ENCODE peak calls at places on chromosomes 4 and X, in ten cellular contexts. One of them, this sample, is unnamed. For H3K4me1, the result is how much of the 10 kb centered on the place peaks cover.

GRCh38 chrX:74246524-74246923 is 57.5 kb upstream of the ZCCHC13 start:
- DNase-seq in ovary: no peak
- DNase-seq in heart right ventricle: no peak
- DNase-seq in keratinocyte: no peak
- DNase-seq in IMR-90: peak
- DNase-seq in tibial nerve: no peak
- DNase-seq in cardiac muscle cell: peak
- DNase-seq in mammary epithelial cell: peak
- DNase-seq in A673: no peak
- DNase-seq in fibroblast of lung: peak
- DNase-seq in this sample: no peak

GRCh38 chr4:113781439-113782040 is 20.0 kb upstream of the CAMK2D start:
- DNase-seq in cardiac muscle cell: peak
- DNase-seq in fibroblast of lung: peak
- DNase-seq in mammary epithelial cell: no peak
- DNase-seq in ovary: no peak
- DNase-seq in IMR-90: peak
- DNase-seq in keratinocyte: no peak
- DNase-seq in A673: peak
- DNase-seq in heart right ventricle: no peak
- DNase-seq in tibial nerve: no peak
- DNase-seq in this sample: no peak

GRCh38 chr4:82560853-82561744 is 689 bp downstream of the TMEM150C start:
- DNase-seq in cardiac muscle cell: no peak
- DNase-seq in tibial nerve: no peak
- DNase-seq in fibroblast of lung: no peak
- DNase-seq in ovary: peak
- DNase-seq in heart right ventricle: no peak
- DNase-seq in A673: no peak
- DNase-seq in keratinocyte: no peak
- DNase-seq in mammary epithelial cell: no peak
- DNase-seq in IMR-90: no peak
- DNase-seq in this sample: no peak

GRCh38 chr4:53601251-53601764 is 10.0 kb upstream of the LNX1 start:
- DNase-seq in ovary: no peak
- DNase-seq in mammary epithelial cell: no peak
- DNase-seq in heart right ventricle: no peak
- DNase-seq in keratinocyte: no peak
- DNase-seq in A673: peak
- DNase-seq in cardiac muscle cell: peak
- DNase-seq in fibroblast of lung: no peak
- DNase-seq in tibial nerve: peak
- DNase-seq in IMR-90: no peak
- DNase-seq in this sample: no peak

GRCh38 chr4:33841120-33841519 is 2403.2 kb downstream of the ARAP2 start:
- DNase-seq in ovary: no peak
- DNase-seq in cardiac muscle cell: no peak
- DNase-seq in heart right ventricle: no peak
- DNase-seq in fibroblast of lung: no peak
- DNase-seq in IMR-90: no peak
- DNase-seq in tibial nerve: no peak
- DNase-seq in keratinocyte: no peak
- DNase-seq in A673: no peak
- DNase-seq in mammary epithelial cell: no peak
- DNase-seq in this sample: no peak

GRCh38 chrX:85084770-85085393 is 81.2 kb downstream of the APOOL start:
- DNase-seq in A673: peak
- DNase-seq in tibial nerve: no peak
- DNase-seq in mammary epithelial cell: peak
- DNase-seq in keratinocyte: no peak
- DNase-seq in cardiac muscle cell: peak
- DNase-seq in IMR-90: peak
- DNase-seq in heart right ventricle: no peak
- DNase-seq in ovary: no peak
- DNase-seq in fibroblast of lung: peak
- DNase-seq in this sample: no peak

GRCh38 chr4:107258359-107258758 is 222.2 kb upstream of the DKK2 start:
- DNase-seq in keratinocyte: no peak
- DNase-seq in tibial nerve: no peak
- DNase-seq in fibroblast of lung: peak
- DNase-seq in A673: peak
- DNase-seq in cardiac muscle cell: peak
- DNase-seq in mammary epithelial cell: peak
- DNase-seq in heart right ventricle: no peak
- DNase-seq in IMR-90: peak
- DNase-seq in ovary: no peak
- DNase-seq in this sample: no peak

GRCh38 chr4:152014280-152014679 is 253.5 kb upstream of the GATB start:
- DNase-seq in fibroblast of lung: no peak
- DNase-seq in heart right ventricle: no peak
- DNase-seq in IMR-90: no peak
- DNase-seq in cardiac muscle cell: no peak
- DNase-seq in ovary: no peak
- DNase-seq in keratinocyte: no peak
- DNase-seq in tibial nerve: no peak
- DNase-seq in A673: no peak
- DNase-seq in mammary epithelial cell: no peak
- DNase-seq in this sample: no peak

GRCh38 chrX:47570794-47571193 is 9.8 kb downstream of the ARAF start:
- DNase-seq in fibroblast of lung: no peak
- DNase-seq in IMR-90: no peak
- DNase-seq in keratinocyte: no peak
- DNase-seq in ovary: no peak
- DNase-seq in tibial nerve: no peak
- DNase-seq in A673: no peak
- DNase-seq in heart right ventricle: no peak
- DNase-seq in cardiac muscle cell: no peak
- DNase-seq in mammary epithelial cell: no peak
- DNase-seq in this sample: no peak

GRCh38 chr4:108532187-108532586 is 88.2 kb upstream of the RPL34 start:
- DNase-seq in heart right ventricle: no peak
- DNase-seq in IMR-90: no peak
- DNase-seq in cardiac muscle cell: no peak
- DNase-seq in keratinocyte: no peak
- DNase-seq in fibroblast of lung: no peak
- DNase-seq in tibial nerve: no peak
- DNase-seq in A673: no peak
- DNase-seq in ovary: no peak
- DNase-seq in mammary epithelial cell: no peak
- DNase-seq in this sample: no peak

GRCh38 chr4:108531461-108531860 is 88.9 kb upstream of the RPL34 start:
- DNase-seq in keratinocyte: no peak
- DNase-seq in ovary: no peak
- DNase-seq in cardiac muscle cell: no peak
- DNase-seq in heart right ventricle: no peak
- DNase-seq in tibial nerve: no peak
- DNase-seq in mammary epithelial cell: no peak
- DNase-seq in fibroblast of lung: no peak
- DNase-seq in IMR-90: no peak
- DNase-seq in A673: no peak
- DNase-seq in this sample: no peak

GRCh38 chr4:108535757-108536156 is 84.6 kb upstream of the RPL34 start:
- DNase-seq in A673: no peak
- DNase-seq in keratinocyte: no peak
- DNase-seq in IMR-90: no peak
- DNase-seq in cardiac muscle cell: no peak
- DNase-seq in mammary epithelial cell: no peak
- DNase-seq in fibroblast of lung: no peak
- DNase-seq in tibial nerve: no peak
- DNase-seq in ovary: no peak
- DNase-seq in heart right ventricle: peak
- DNase-seq in this sample: no peak

GRCh38 chr4:108533876-108534275 is 86.5 kb upstream of the RPL34 start:
- DNase-seq in tibial nerve: no peak
- DNase-seq in fibroblast of lung: no peak
- DNase-seq in keratinocyte: no peak
- DNase-seq in cardiac muscle cell: no peak
- DNase-seq in heart right ventricle: no peak
- DNase-seq in mammary epithelial cell: no peak
- DNase-seq in IMR-90: no peak
- DNase-seq in A673: no peak
- DNase-seq in ovary: no peak
- DNase-seq in this sample: no peak

DNA sequence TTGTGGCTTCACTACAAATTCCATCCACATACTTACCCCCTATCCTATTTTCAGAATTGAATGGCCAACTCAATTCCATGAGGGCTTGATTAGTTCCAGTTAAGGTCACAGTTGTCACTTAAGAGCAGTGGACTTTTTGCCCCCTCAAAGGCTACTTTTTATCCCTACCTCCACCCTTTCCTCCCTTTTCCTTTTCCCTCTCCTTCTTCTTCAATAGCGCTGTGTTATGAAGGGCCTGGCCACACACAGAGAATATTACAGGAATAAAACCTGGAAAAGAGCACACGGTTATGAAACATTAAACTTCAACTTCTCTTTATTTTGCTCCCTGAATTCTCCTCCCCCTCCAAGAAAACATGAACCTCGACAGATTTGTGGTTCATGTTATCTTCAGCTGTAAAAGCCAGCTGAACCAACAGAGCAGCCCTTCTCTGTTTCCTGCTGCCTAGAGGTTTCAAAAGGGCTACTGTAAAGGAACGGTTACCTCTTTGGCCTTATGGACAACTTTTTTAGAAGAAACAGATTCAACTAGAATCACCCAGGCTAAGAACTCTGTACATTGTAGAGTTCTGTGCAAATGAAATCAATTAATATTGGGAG is 87.0 kb upstream of the RPL34 start:
- DNase-seq in IMR-90: no peak
- DNase-seq in cardiac muscle cell: peak
- DNase-seq in fibroblast of lung: no peak
- DNase-seq in keratinocyte: no peak
- DNase-seq in tibial nerve: no peak
- DNase-seq in ovary: no peak
- DNase-seq in heart right ventricle: no peak
- DNase-seq in A673: no peak
- DNase-seq in mammary epithelial cell: no peak
- DNase-seq in this sample: no peak
- H3K4me1 ChIP-seq in IMR-90: under half
- H3K4me1 ChIP-seq in cardiac muscle cell: under half
- H3K4me1 ChIP-seq in fibroblast of lung: under half
- H3K4me1 ChIP-seq in keratinocyte: under half
- H3K4me1 ChIP-seq in tibial nerve: under half
- H3K4me1 ChIP-seq in ovary: under half
- H3K4me1 ChIP-seq in heart right ventricle: under half
- H3K4me1 ChIP-seq in A673: under half
- H3K4me1 ChIP-seq in mammary epithelial cell: under half
- H3K4me1 ChIP-seq in this sample: under half

GRCh38 chr4:24472514-24473308 is 111.6 kb downstream of the DHX15 start:
- DNase-seq in mammary epithelial cell: peak
- DNase-seq in A673: peak
- DNase-seq in IMR-90: peak
- DNase-seq in heart right ventricle: peak
- DNase-seq in fibroblast of lung: peak
- DNase-seq in cardiac muscle cell: peak
- DNase-seq in tibial nerve: peak
- DNase-seq in keratinocyte: no peak
- DNase-seq in ovary: peak
- DNase-seq in this sample: peak

GRCh38 chr4:24475756-24476155 is 108.6 kb downstream of the DHX15 start:
- DNase-seq in tibial nerve: no peak
- DNase-seq in cardiac muscle cell: no peak
- DNase-seq in A673: no peak
- DNase-seq in mammary epithelial cell: no peak
- DNase-seq in fibroblast of lung: no peak
- DNase-seq in heart right ventricle: no peak
- DNase-seq in IMR-90: no peak
- DNase-seq in ovary: no peak
- DNase-seq in keratinocyte: no peak
- DNase-seq in this sample: no peak

GRCh38 chr4:24473309-24473721 is 111.0 kb downstream of the DHX15 start:
- DNase-seq in tibial nerve: no peak
- DNase-seq in fibroblast of lung: peak
- DNase-seq in mammary epithelial cell: peak
- DNase-seq in keratinocyte: no peak
- DNase-seq in heart right ventricle: peak
- DNase-seq in A673: peak
- DNase-seq in IMR-90: peak
- DNase-seq in ovary: peak
- DNase-seq in cardiac muscle cell: peak
- DNase-seq in this sample: no peak

GRCh38 chr4:24471623-24472510 is 112.5 kb downstream of the DHX15 start:
- DNase-seq in cardiac muscle cell: peak
- DNase-seq in IMR-90: no peak
- DNase-seq in fibroblast of lung: no peak
- DNase-seq in ovary: peak
- DNase-seq in mammary epithelial cell: no peak
- DNase-seq in tibial nerve: no peak
- DNase-seq in A673: peak
- DNase-seq in keratinocyte: no peak
- DNase-seq in heart right ventricle: peak
- DNase-seq in this sample: no peak

GRCh38 chr4:24470681-24471622 is 113.4 kb downstream of the DHX15 start:
- DNase-seq in IMR-90: peak
- DNase-seq in heart right ventricle: peak
- DNase-seq in tibial nerve: no peak
- DNase-seq in A673: peak
- DNase-seq in keratinocyte: no peak
- DNase-seq in fibroblast of lung: peak
- DNase-seq in ovary: peak
- DNase-seq in cardiac muscle cell: peak
- DNase-seq in mammary epithelial cell: peak
- DNase-seq in this sample: no peak
- TF ChIP-seq CTCF in IMR-90: no peak
- TF ChIP-seq CTCF in heart right ventricle: no peak
- TF ChIP-seq CTCF in tibial nerve: no peak
- TF ChIP-seq CTCF in A673: no peak
- TF ChIP-seq CTCF in keratinocyte: no peak
- TF ChIP-seq CTCF in fibroblast of lung: no peak
- TF ChIP-seq CTCF in ovary: no peak
- TF ChIP-seq CTCF in cardiac muscle cell: peak
- TF ChIP-seq CTCF in mammary epithelial cell: no peak
- TF ChIP-seq CTCF in this sample: no peak

GRCh38 chrX:78747471-78747870 is at the start of gene LPAR4:
- DNase-seq in keratinocyte: no peak
- DNase-seq in cardiac muscle cell: peak
- DNase-seq in heart right ventricle: no peak
- DNase-seq in mammary epithelial cell: no peak
- DNase-seq in IMR-90: no peak
- DNase-seq in ovary: peak
- DNase-seq in A673: peak
- DNase-seq in fibroblast of lung: peak
- DNase-seq in tibial nerve: no peak
- DNase-seq in this sample: no peak
- H3K27ac ChIP-seq in keratinocyte: no peak
- H3K27ac ChIP-seq in cardiac muscle cell: no peak
- H3K27ac ChIP-seq in heart right ventricle: no peak
- H3K27ac ChIP-seq in mammary epithelial cell: no peak
- H3K27ac ChIP-seq in IMR-90: no peak
- H3K27ac ChIP-seq in ovary: no peak
- H3K27ac ChIP-seq in A673: peak
- H3K27ac ChIP-seq in fibroblast of lung: no peak
- H3K27ac ChIP-seq in tibial nerve: no peak
- H3K27ac ChIP-seq in this sample: no peak

DNA sequence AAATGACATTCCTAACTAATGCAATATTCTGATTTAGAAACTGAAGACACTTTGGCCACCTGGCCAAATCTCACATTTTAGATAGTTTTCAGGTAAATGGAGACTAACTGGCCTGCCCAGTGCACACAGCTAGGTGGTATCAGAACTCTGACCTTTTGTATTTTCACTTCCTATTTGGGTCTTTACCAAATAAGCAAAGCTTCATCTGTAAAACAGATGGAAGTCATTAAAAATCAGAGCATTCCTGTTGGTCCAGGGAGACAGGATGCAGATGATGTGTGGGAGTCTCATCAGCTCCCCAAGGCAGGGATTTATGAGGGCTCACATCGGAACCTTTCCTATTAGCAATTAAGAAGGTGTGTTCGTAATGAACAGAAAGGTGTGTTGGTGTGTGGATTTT is 57.7 kb downstream of the ARHGAP10 start:
- DNase-seq in cardiac muscle cell: no peak
- DNase-seq in tibial nerve: no peak
- DNase-seq in mammary epithelial cell: no peak
- DNase-seq in ovary: no peak
- DNase-seq in keratinocyte: no peak
- DNase-seq in heart right ventricle: no peak
- DNase-seq in IMR-90: peak
- DNase-seq in A673: no peak
- DNase-seq in fibroblast of lung: no peak
- DNase-seq in this sample: no peak
- H3K4me1 ChIP-seq in cardiac muscle cell: under half
- H3K4me1 ChIP-seq in tibial nerve: under half
- H3K4me1 ChIP-seq in mammary epithelial cell: under half
- H3K4me1 ChIP-seq in ovary: under half
- H3K4me1 ChIP-seq in keratinocyte: under half
- H3K4me1 ChIP-seq in heart right ventricle: half or more
- H3K4me1 ChIP-seq in IMR-90: under half
- H3K4me1 ChIP-seq in A673: under half
- H3K4me1 ChIP-seq in fibroblast of lung: under half
- H3K4me1 ChIP-seq in this sample: half or more

This sample was measured in right atrium auricular region.